ENCODE peak calls at places on chromosomes 7 and 10, in ten cellular contexts. V, H, F, P, G, I, Y, B, C and N are unnamed samples. For H3K4me1, the result is how much of the 10 kb centered on the place peaks cover.

GRCh38 chr10:43963793-43964425 is 315.2 kb upstream of the ZNF32 start:
- DNase-seq in V (no peak), H (no peak), F (no peak), P (no peak), G (no peak), I (no peak), Y (no peak), B (no peak), C (no peak), N (no peak)

GRCh38 chr7:158353606-158354570 is 233.7 kb downstream of the PTPRN2 start:
- DNase-seq in V (no peak), H (no peak), F (peak), P (no peak), G (no peak), I (no peak), Y (no peak), B (no peak), C (peak), N (no peak)

GRCh38 chr10:88374392-88375145 is 208.5 kb downstream of the RNLS start:
- DNase-seq in V (peak), H (no peak), F (no peak), P (no peak), G (no peak), I (no peak), Y (no peak), B (no peak), C (no peak), N (no peak)

GRCh38 chr10:77902159-77902558 is 24.4 kb downstream of the DLG5 start:
- DNase-seq in V (no peak), H (no peak), F (no peak), P (no peak), G (no peak), I (no peak), Y (no peak), B (no peak), C (no peak), N (no peak)

GRCh38 chr7:40248681-40249080 is 113.9 kb downstream of the SUGCT start:
- DNase-seq in V (no peak), H (no peak), F (no peak), P (no peak), G (no peak), I (no peak), Y (no peak), B (no peak), C (no peak), N (no peak)

GRCh38 chr10:31099664-31100063 is 68.0 kb upstream of the ZNF438 start:
- DNase-seq in V (peak), H (peak), F (no peak), P (no peak), G (no peak), I (no peak), Y (peak), B (no peak), C (no peak), N (no peak)

GRCh38 chr7:72544486-72544885 is 132.3 kb upstream of the CALN1 start:
- DNase-seq in V (no peak), H (no peak), F (no peak), P (no peak), G (no peak), I (no peak), Y (no peak), B (no peak), C (no peak), N (no peak)

GRCh38 chr10:31942892-31943291 is 14.3 kb upstream of the ARHGAP12 start:
- DNase-seq in V (no peak), H (peak), F (no peak), P (no peak), G (no peak), I (no peak), Y (no peak), B (no peak), C (no peak), N (no peak)

GRCh38 chr10:120641695-120642094 is 184.7 kb downstream of the PLPP4 start:
- DNase-seq in V (no peak), H (no peak), F (no peak), P (no peak), G (no peak), I (peak), Y (no peak), B (no peak), C (no peak), N (no peak)

GRCh38 chr10:26890956-26891355 is 30.2 kb upstream of the ABI1 start:
- DNase-seq in V (peak), H (peak), F (peak), P (peak), G (peak), I (peak), Y (peak), B (no peak), C (no peak), N (no peak)

GRCh38 chr7:95716357-95717122 is 55.8 kb upstream of the DYNC1I1 start:
- DNase-seq in V (no peak), H (no peak), F (no peak), P (no peak), G (no peak), I (no peak), Y (no peak), B (peak), C (no peak), N (no peak)

GRCh38 chr10:95244152-95244551 is 46.7 kb downstream of the PDLIM1 start:
- DNase-seq in V (no peak), H (no peak), F (no peak), P (no peak), G (no peak), I (no peak), Y (no peak), B (no peak), C (no peak), N (no peak)

GRCh38 chr10:102675887-102676616 is 31.8 kb downstream of the TRIM8 start:
- DNase-seq in V (peak), H (no peak), F (no peak), P (no peak), G (peak), I (no peak), Y (peak), B (peak), C (peak), N (no peak)

GRCh38 chr10:35613597-35614226 is 8.6 kb downstream of the GJD4 start:
- DNase-seq in V (peak), H (no peak), F (peak), P (no peak), G (no peak), I (peak), Y (peak), B (no peak), C (no peak), N (no peak)

GRCh38 chr10:87715727-87716670 is 56.3 kb downstream of the PAPSS2 start:
- DNase-seq in V (no peak), H (no peak), F (no peak), P (no peak), G (no peak), I (peak), Y (no peak), B (no peak), C (no peak), N (no peak)

GRCh38 chr7:21355406-21355874 is 72.4 kb upstream of the SP4 start:
- DNase-seq in V (no peak), H (no peak), F (no peak), P (peak), G (no peak), I (no peak), Y (no peak), B (no peak), C (no peak), N (peak)

GRCh38 chr7:156703773-156704482 is 63.4 kb downstream of the RNF32 start:
- DNase-seq in V (no peak), H (no peak), F (no peak), P (no peak), G (no peak), I (no peak), Y (no peak), B (no peak), C (no peak), N (no peak)

GRCh38 chr7:13231216-13231615 is 543.8 kb downstream of the ARL4A start:
- DNase-seq in V (no peak), H (no peak), F (no peak), P (no peak), G (no peak), I (no peak), Y (no peak), B (no peak), C (no peak), N (no peak)

GRCh38 chr10:29635711-29636144 is 957 bp upstream of the SVIL start:
- DNase-seq in V (peak), H (no peak), F (peak), P (peak), G (no peak), I (peak), Y (peak), B (no peak), C (no peak), N (no peak)

GRCh38 chr10:43959854-43960415 is 311.3 kb upstream of the ZNF32 start:
- DNase-seq in V (no peak), H (no peak), F (no peak), P (no peak), G (no peak), I (no peak), Y (no peak), B (no peak), C (no peak), N (no peak)

GRCh38 chr10:78434886-78435285 is 401.2 kb downstream of the RPS24 start:
- DNase-seq in V (no peak), H (no peak), F (no peak), P (no peak), G (no peak), I (peak), Y (no peak), B (no peak), C (no peak), N (no peak)

GRCh38 chr10:30182191-30183075 is 123.0 kb upstream of the JCAD start:
- DNase-seq in V (peak), H (no peak), F (no peak), P (no peak), G (no peak), I (peak), Y (peak), B (no peak), C (no peak), N (no peak)

GRCh38 chr7:131657881-131658280 is 101.5 kb upstream of the PODXL start:
- DNase-seq in V (no peak), H (no peak), F (no peak), P (no peak), G (no peak), I (peak), Y (no peak), B (peak), C (no peak), N (no peak)

GRCh38 chr10:72219229-72219814 is 3.2 kb upstream of the ASCC1 start:
- DNase-seq in V (no peak), H (no peak), F (no peak), P (no peak), G (no peak), I (no peak), Y (no peak), B (no peak), C (no peak), N (no peak)
- H3K27ac ChIP-seq in V (no peak), H (peak), F (peak), P (peak), G (peak), I (no peak), Y (no peak), B (peak), C (peak), N (peak)

GRCh38 chr10:128103229-128103714 is 23.0 kb downstream of the MKI67 start:
- DNase-seq in V (no peak), H (no peak), F (no peak), P (peak), G (no peak), I (no peak), Y (no peak), B (no peak), C (no peak), N (peak)

GRCh38 chr10:128102480-128103228 is 23.6 kb downstream of the MKI67 start:
- DNase-seq in V (no peak), H (peak), F (no peak), P (no peak), G (peak), I (no peak), Y (no peak), B (no peak), C (no peak), N (no peak)

GRCh38 chr10:128099901-128100300 is 26.3 kb downstream of the MKI67 start:
- DNase-seq in V (no peak), H (no peak), F (no peak), P (no peak), G (no peak), I (no peak), Y (no peak), B (no peak), C (no peak), N (no peak)

GRCh38 chr10:128110339-128110738 is 15.9 kb downstream of the MKI67 start:
- DNase-seq in V (no peak), H (no peak), F (no peak), P (no peak), G (no peak), I (no peak), Y (no peak), B (no peak), C (no peak), N (no peak)

DNA sequence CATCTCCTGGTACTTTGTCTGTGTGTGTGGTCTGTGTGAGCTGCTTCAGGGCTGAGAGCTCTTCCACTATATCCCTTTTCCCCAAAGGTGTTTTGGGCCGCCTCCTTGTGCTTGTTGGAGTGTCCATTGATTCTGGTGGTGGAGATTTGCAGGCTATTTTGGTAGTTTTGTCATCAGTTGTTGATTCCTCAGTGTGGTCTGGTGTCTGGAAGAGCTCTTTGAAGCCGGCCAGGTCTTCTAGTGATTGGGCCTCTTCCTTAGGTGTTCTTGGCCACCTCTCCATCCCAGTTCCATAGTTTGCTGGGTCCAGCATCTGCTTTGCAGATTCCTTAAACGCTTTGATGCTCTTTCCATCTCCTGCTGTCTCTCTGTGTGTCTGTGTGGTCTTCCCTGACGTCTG is 20.8 kb downstream of the MKI67 start:
- DNase-seq in V (no peak), H (no peak), F (no peak), P (no peak), G (no peak), I (no peak), Y (no peak), B (no peak), C (no peak), N (no peak)
- H3K4me1 ChIP-seq in V (under half), H (under half), F (under half), P (under half), G (under half), I (under half), Y (under half), B (under half), C (under half), N (under half)

GRCh38 chr7:142860968-142861367 is 6.1 kb downstream of the EPHB6 start:
- DNase-seq in V (no peak), H (no peak), F (no peak), P (no peak), G (no peak), I (no peak), Y (no peak), B (no peak), C (no peak), N (no peak)

GRCh38 chr7:142857625-142858024 is 2.7 kb downstream of the EPHB6 start:
- DNase-seq in V (no peak), H (no peak), F (no peak), P (no peak), G (no peak), I (no peak), Y (no peak), B (no peak), C (no peak), N (no peak)

GRCh38 chr7:142862401-142863400 is 7.8 kb downstream of the EPHB6 start:
- DNase-seq in V (no peak), H (no peak), F (no peak), P (no peak), G (no peak), I (no peak), Y (no peak), B (no peak), C (no peak), N (no peak)

GRCh38 chr7:142859411-142859810 is 4.5 kb downstream of the EPHB6 start:
- DNase-seq in V (no peak), H (no peak), F (no peak), P (no peak), G (no peak), I (no peak), Y (no peak), B (no peak), C (no peak), N (no peak)

GRCh38 chr7:142859829-142860228 is 5.0 kb downstream of the EPHB6 start:
- DNase-seq in V (peak), H (no peak), F (no peak), P (no peak), G (peak), I (no peak), Y (peak), B (no peak), C (peak), N (no peak)
- H3K4me3 ChIP-seq in V (no peak), H (no peak), F (no peak), P (no peak), G (no peak), I (no peak), Y (no peak), B (no peak), C (no peak), N (no peak)

GRCh38 chr7:5997210-5997808 is 11.5 kb downstream of the PMS2 start:
- DNase-seq in V (peak), H (peak), F (peak), P (peak), G (peak), I (peak), Y (peak), B (peak), C (no peak), N (peak)
- H3K27ac ChIP-seq in V (no peak), H (no peak), F (no peak), P (no peak), G (peak), I (no peak), Y (no peak), B (no peak), C (no peak), N (no peak)

GRCh38 chr10:103829838-103830465 is 25.4 kb downstream of the SH3PXD2A start:
- DNase-seq in V (peak), H (no peak), F (no peak), P (no peak), G (no peak), I (peak), Y (no peak), B (no peak), C (peak), N (no peak)

GRCh38 chr10:103824281-103824680 is 31.1 kb downstream of the SH3PXD2A start:
- DNase-seq in V (no peak), H (no peak), F (no peak), P (no peak), G (no peak), I (no peak), Y (no peak), B (no peak), C (peak), N (no peak)

GRCh38 chr10:103828587-103829186 is 26.7 kb downstream of the SH3PXD2A start:
- DNase-seq in V (no peak), H (no peak), F (no peak), P (no peak), G (no peak), I (no peak), Y (no peak), B (no peak), C (peak), N (no peak)

GRCh38 chr10:103829266-103829665 is 26.1 kb downstream of the SH3PXD2A start:
- DNase-seq in V (no peak), H (no peak), F (no peak), P (no peak), G (no peak), I (no peak), Y (no peak), B (no peak), C (peak), N (no peak)

GRCh38 chr10:103828107-103828506 is 27.3 kb downstream of the SH3PXD2A start:
- DNase-seq in V (peak), H (no peak), F (no peak), P (no peak), G (no peak), I (no peak), Y (no peak), B (no peak), C (peak), N (no peak)
- H3K4me1 ChIP-seq in V (under half), H (under half), F (under half), P (under half), G (under half), I (under half), Y (under half), B (under half), C (under half), N (under half)